ENCODE peak calls at places on chromosomes 3 and 15, in seven cellular contexts. C is D721Med, D is AG04450, M is left ventricle myocardium inferior, O is stomach, U is GM06990, T is MCF 10A. Y is an unnamed sample.
A peak's percentile ranks its signal among the peaks of the same experiment; 100 is the strongest.

GRCh38 chr3:98440283-98440682 is 22.7 kb upstream of the OR5K1 start:
- DNase-seq in C (no peak), D (no peak), M (no peak), O (no peak), U (no peak), T (no peak), Y (no peak)

GRCh38 chr3:45994661-45995369 is 809 bp downstream of the FYCO1 start:
- DNase-seq in C (peak; percentile 81), D (no peak), M (no peak), O (no peak), U (peak; percentile 38), T (peak; percentile 13), Y (no peak)

GRCh38 chr3:8650583-8651416 is 6.2 kb upstream of the SSUH2 start:
- DNase-seq in C (no peak), D (no peak), M (no peak), O (peak; percentile 70), U (no peak), T (no peak), Y (no peak)

GRCh38 chr3:171175840-171176239 is 149.3 kb upstream of the SLC2A2 start:
- DNase-seq in C (no peak), D (peak; percentile 20), M (no peak), O (no peak), U (no peak), T (no peak), Y (peak; percentile 67)

GRCh38 chr15:96330064-96330449 is 443 bp upstream of the NR2F2 start:
- DNase-seq in C (no peak), D (no peak), M (no peak), O (no peak), U (no peak), T (peak; percentile 68), Y (no peak)

GRCh38 chr3:31312400-31312799 is 220.3 kb upstream of the STT3B start:
- DNase-seq in C (no peak), D (no peak), M (no peak), O (no peak), U (no peak), T (peak; percentile 7), Y (no peak)

GRCh38 chr15:72146221-72146620 is 28.0 kb downstream of the SENP8 start:
- DNase-seq in C (no peak), D (no peak), M (no peak), O (no peak), U (no peak), T (no peak), Y (no peak)

GRCh38 chr15:71807691-71808091 is 2.7 kb upstream of the NR2E3 start:
- DNase-seq in C (no peak), D (no peak), M (no peak), O (no peak), U (no peak), T (no peak), Y (no peak)

GRCh38 chr15:89128320-89129122 is 40.3 kb downstream of the ABHD2 start:
- DNase-seq in C (no peak), D (no peak), M (no peak), O (no peak), U (no peak), T (no peak), Y (no peak)

GRCh38 chr15:86846059-86846458 is 766.4 kb downstream of the AGBL1 start:
- DNase-seq in C (no peak), D (no peak), M (no peak), O (no peak), U (no peak), T (no peak), Y (no peak)
- TF ChIP-seq CTCF in C (no peak), D (no peak), M (no peak), O (no peak), U (no peak), T (no peak), Y (no peak)

GRCh38 chr3:25962255-25962654 is 172.4 kb downstream of the OXSM start:
- DNase-seq in C (no peak), D (no peak), M (no peak), O (no peak), U (no peak), T (peak; percentile 45), Y (no peak)
- TF ChIP-seq CTCF in C (peak; percentile 11), D (peak; percentile 4), M (no peak), O (peak; percentile 8), U (peak; percentile 10), T (peak; percentile 48), Y (no peak)

GRCh38 chr15:85316244-85316934 is 64.0 kb upstream of the AKAP13 start:
- DNase-seq in C (no peak), D (no peak), M (no peak), O (no peak), U (no peak), T (no peak), Y (no peak)

GRCh38 chr15:85318732-85319076 is 61.7 kb upstream of the AKAP13 start:
- DNase-seq in C (no peak), D (no peak), M (no peak), O (no peak), U (no peak), T (no peak), Y (no peak)

GRCh38 chr15:85314139-85314538 is 66.3 kb upstream of the AKAP13 start:
- DNase-seq in C (no peak), D (no peak), M (no peak), O (no peak), U (no peak), T (no peak), Y (no peak)

GRCh38 chr15:85314653-85315052 is 65.8 kb upstream of the AKAP13 start:
- DNase-seq in C (no peak), D (no peak), M (no peak), O (no peak), U (no peak), T (no peak), Y (no peak)

DNA sequence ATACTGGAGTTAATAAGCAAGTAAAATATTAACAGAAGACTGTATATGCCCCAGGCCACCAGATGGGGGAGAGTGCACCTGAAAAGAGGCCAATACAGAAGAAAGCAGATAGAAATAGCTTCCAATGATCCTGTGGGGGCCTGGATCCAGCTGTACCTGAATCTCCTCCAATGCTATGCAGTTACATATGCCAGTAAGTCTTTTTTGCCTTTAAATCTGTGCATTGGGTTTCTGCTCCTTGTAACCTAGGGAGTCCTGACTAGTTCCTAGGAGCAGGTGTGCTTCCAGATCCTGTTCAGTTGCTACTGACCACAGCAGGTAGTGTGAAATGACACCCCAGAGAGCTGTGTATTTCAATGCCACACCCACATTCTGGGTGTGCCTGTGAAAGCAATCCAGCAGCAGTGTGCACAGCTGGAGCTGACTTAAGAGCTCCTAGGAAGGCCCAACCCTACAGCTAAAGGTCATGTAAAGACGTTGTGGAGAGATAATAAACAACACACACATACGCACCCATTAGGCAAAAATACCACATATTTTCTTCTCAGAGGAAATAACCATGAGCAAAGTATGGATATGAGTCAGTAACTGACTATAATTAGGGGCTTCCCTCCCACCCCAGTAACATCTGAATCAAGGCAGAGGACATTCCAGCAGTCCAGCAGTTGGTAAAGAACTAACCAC is 62.2 kb upstream of the AKAP13 start:
- DNase-seq in C (no peak), D (peak; percentile 82), M (no peak), O (peak; percentile 38), U (peak; percentile 63), T (peak; percentile 64), Y (peak; percentile 69)
- TF ChIP-seq CTCF in C (no peak), D (peak; percentile 32), M (no peak), O (no peak), U (peak; percentile 33), T (no peak), Y (peak; percentile 9)

DNA sequence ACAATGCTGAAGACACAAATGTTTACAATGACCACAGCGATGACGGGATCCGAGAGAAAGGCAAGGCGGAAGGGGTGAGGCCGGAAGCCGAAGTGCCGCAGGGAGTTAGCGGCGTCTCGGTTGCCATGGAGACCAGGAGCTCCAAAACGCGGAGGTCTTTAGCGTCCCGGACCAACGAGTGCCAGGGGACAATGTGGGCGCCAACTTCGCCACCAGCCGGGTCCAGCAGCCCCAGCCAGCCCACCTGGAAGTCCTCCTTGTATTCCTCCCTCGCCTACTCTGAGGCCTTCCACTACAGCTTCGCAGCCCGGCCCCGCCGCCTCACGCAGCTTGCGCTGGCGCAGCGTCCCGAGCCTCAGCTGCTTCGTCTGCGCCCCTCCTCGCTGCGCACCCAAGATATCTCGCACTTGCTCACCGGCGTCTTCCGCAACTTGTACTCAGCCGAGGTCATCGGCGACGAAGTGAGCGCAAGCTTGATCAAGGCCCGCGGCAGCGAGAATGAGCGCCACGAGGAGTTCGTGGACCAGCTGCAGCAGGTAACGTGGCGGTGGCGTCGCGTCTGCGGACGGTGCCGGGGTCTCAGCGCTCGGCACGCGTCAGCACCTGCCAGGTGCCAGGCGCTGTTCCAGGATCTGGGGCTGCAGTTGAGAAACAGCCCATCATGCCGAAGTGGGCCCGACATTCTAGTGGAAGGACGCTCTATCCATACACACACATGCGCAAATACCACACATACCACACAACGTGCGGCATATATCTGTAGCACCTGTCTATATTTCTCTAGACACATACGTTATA is at the start of gene DLEC1:
- DNase-seq in C (no peak), D (no peak), M (peak; percentile 68), O (peak; percentile 77), U (peak; percentile 76), T (no peak), Y (no peak)
- TF ChIP-seq CTCF in C (no peak), D (no peak), M (no peak), O (no peak), U (no peak), T (no peak), Y (no peak)

DNA sequence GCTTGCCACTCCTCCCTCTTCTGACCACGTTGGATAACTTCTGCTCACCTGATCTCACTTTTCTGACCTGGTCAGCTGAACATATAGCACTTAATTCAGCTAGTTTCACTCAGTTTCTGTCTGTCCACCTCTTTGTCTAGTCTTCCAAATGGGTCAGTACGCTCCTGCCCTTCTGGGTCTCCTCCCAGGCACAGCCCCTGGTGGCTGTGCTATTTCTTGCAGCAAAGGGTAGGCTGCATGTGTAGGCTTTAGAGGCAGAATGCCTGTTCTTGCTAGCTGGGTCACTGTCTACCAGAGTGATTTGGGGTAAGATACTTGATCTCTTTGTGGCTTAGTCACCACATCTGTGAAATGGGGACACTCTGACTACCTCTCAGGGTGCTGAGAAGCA is 2.4 kb upstream of the RBP1 start:
- DNase-seq in C (no peak), D (no peak), M (no peak), O (no peak), U (no peak), T (no peak), Y (no peak)
- TF ChIP-seq CTCF in C (no peak), D (peak; percentile 9), M (no peak), O (no peak), U (peak; percentile 9), T (no peak), Y (no peak)

DNA sequence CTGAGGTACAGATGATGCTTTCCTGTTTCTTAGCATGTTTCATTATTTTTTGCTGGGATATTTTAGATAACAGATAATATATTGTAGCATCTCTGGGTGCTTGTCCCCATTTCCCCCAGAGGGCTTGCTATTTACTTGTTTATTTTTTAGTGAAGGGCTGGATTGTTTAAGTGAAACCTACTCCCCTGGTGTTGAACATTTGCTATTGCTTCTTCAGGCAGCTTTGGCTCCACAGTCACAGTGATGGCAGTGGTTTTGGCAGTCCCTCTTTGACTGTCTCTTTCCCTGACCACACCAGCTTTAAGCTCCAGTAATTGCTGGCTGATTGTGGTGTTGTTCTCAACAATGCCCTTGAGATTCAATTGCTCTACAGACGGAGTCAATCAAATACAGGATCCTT is 128.9 kb downstream of the KLF13 start:
- DNase-seq in C (no peak), D (no peak), M (no peak), O (no peak), U (no peak), T (no peak), Y (no peak)
- TF ChIP-seq CTCF in C (no peak), D (peak; percentile 21), M (no peak), O (no peak), U (peak; percentile 42), T (peak; percentile 14), Y (no peak)

GRCh38 chr15:32657198-32657886 is 15.8 kb downstream of the SCG5 start:
- DNase-seq in C (no peak), D (no peak), M (no peak), O (peak; percentile 70), U (no peak), T (peak; percentile 38), Y (no peak)
- TF ChIP-seq CTCF in C (no peak), D (no peak), M (no peak), O (peak; percentile 25), U (no peak), T (peak; percentile 6), Y (no peak)